ENCODE peak calls at places on chromosomes 13 and 19, in seven cellular contexts. G is suprapubic skin, D is gastrocnemius medialis, L is HCT116, T is K562, W is colonic mucosa, C is AG09309. I is an unnamed sample.
A peak's percentile ranks its signal among the peaks of the same experiment; 100 is the strongest.

GRCh38 chr13:59094149-59094548 is 1069.6 kb downstream of the DIAPH3 start:
- DNase-seq in G (no peak), D (no peak), L (no peak), T (no peak), W (no peak), C (no peak), I (no peak)

GRCh38 chr19:35751839-35752745 is 3.7 kb downstream of the LIN37 start:
- DNase-seq in G (no peak), D (no peak), L (no peak), T (no peak), W (no peak), C (no peak), I (no peak)

GRCh38 chr19:926595-927043 is 784 bp downstream of the ARID3A start:
- DNase-seq in G (no peak), D (no peak), L (no peak), T (peak; percentile 57), W (peak; percentile 70), C (no peak), I (no peak)

GRCh38 chr13:45851171-45851889 is at the start of gene SIAH3:
- DNase-seq in G (no peak), D (no peak), L (no peak), T (no peak), W (no peak), C (no peak), I (no peak)

GRCh38 chr13:36787181-36787580 is 31.8 kb upstream of the RFXAP start:
- DNase-seq in G (no peak), D (no peak), L (no peak), T (no peak), W (no peak), C (no peak), I (no peak)

GRCh38 chr19:18871543-18871942 is 24.4 kb downstream of the CERS1 start:
- DNase-seq in G (no peak), D (no peak), L (no peak), T (peak; percentile 45), W (no peak), C (no peak), I (no peak)

GRCh38 chr13:30257433-30258099 is 49.8 kb downstream of the KATNAL1 start:
- DNase-seq in G (no peak), D (no peak), L (no peak), T (no peak), W (no peak), C (no peak), I (no peak)

GRCh38 chr19:532578-533484 is 1.3 kb downstream of the CDC34 start:
- DNase-seq in G (peak; percentile 83), D (peak; percentile 58), L (peak; percentile 51), T (peak; percentile 72), W (peak; percentile 73), C (peak; percentile 18), I (no peak)

GRCh38 chr13:108020027-108020426 is 195.3 kb downstream of the LIG4 start:
- DNase-seq in G (no peak), D (no peak), L (no peak), T (no peak), W (no peak), C (no peak), I (peak; percentile 19)

GRCh38 chr19:2145831-2146241 is 5.5 kb downstream of the AP3D1 start:
- DNase-seq in G (no peak), D (no peak), L (no peak), T (no peak), W (no peak), C (no peak), I (no peak)

GRCh38 chr19:2151339-2152229 is at the start of gene AP3D1:
- DNase-seq in G (peak; percentile 100), D (peak; percentile 100), L (peak; percentile 99), T (peak; percentile 99), W (peak; percentile 100), C (peak; percentile 98), I (peak; percentile 93)

GRCh38 chr19:2150794-2151338 is 500 bp downstream of the AP3D1 start:
- DNase-seq in G (no peak), D (no peak), L (no peak), T (no peak), W (peak; percentile 33), C (no peak), I (peak; percentile 17)

GRCh38 chr19:2148482-2149135 is 2.8 kb downstream of the AP3D1 start:
- DNase-seq in G (no peak), D (no peak), L (no peak), T (no peak), W (no peak), C (no peak), I (no peak)

GRCh38 chr19:2149980-2150793 is 1.2 kb downstream of the AP3D1 start:
- DNase-seq in G (no peak), D (peak; percentile 41), L (no peak), T (no peak), W (peak; percentile 57), C (no peak), I (peak; percentile 60)
- H3K4me3 ChIP-seq in G (peak overlapping the region; percentile 98), D (peak overlapping the region; percentile 100), L (peak overlapping the region; percentile 100), T (peak overlapping the region; percentile 98), W (peak overlapping the region; percentile 97), C (peak overlapping the region; percentile 99), I (peak overlapping the region; percentile 83)

DNA sequence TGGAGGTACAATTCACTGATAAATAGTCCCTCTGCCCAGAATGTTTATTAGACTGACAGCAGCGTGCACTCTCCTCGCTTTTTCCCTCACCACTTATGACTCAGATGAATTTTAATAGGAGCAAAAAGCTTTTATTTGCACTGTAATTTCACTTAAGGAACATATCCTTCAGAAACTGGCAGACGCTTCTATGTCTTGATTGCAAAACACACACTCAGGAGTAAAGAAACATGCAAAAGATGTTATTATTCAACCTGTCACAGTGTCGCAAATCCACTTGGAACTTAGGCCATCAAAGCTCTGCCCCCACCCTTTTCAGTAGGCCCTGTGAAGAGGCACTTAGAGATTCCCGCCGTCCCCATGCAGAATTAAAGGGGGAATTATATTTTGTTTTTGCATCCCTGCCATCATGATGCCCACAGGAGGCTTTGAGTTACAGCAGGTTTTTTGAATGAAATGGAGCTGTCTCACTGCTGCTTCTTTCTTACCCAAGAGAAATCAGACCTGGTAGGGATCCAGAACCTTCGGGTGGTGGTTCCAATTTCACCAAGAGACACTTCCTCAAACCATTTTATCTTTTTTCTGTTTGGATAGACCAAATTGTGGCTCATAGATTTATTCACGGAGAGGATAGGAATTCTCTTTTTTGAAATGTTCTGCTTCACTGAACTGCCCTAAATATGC is 74.5 kb downstream of the GGACT start:
- DNase-seq in G (no peak), D (no peak), L (no peak), T (no peak), W (no peak), C (peak; percentile 47), I (no peak)
- H3K4me3 ChIP-seq in G (no peak overlapping the region), D (no peak overlapping the region), L (no peak overlapping the region), T (no peak overlapping the region), W (no peak overlapping the region), C (no peak overlapping the region), I (no peak overlapping the region)

GRCh38 chr19:34580055-34580336 is 97.0 kb downstream of the SCGB2B2 start:
- DNase-seq in G (no peak), D (no peak), L (no peak), T (no peak), W (no peak), C (no peak), I (no peak)
- H3K4me3 ChIP-seq in G (no peak overlapping the region), D (no peak overlapping the region), L (no peak overlapping the region), T (no peak overlapping the region), W (no peak overlapping the region), C (no peak overlapping the region), I (no peak overlapping the region)

DNA sequence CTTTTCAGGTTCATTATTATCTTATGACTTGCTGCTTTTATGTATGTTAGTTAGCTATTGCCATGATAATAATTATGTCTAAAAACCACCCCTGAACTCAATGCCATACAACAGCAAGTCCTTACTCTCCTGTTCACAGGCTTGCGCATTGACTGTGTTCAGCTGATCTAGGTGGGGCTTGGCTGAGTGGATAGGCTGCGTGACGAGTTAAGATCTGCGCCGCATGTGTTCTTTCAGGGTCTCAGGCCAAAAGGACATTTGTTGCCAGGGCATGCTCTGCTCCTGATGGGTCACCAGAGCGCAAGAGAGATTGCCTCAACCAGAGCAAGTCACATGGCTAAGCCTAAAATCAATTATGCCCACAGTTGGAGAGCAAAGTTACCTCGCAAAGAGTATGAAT is 859 bp downstream of the ZNF568 start:
- DNase-seq in G (no peak), D (no peak), L (no peak), T (no peak), W (no peak), C (no peak), I (no peak)
- H3K4me3 ChIP-seq in G (peak overlapping the region; percentile 86), D (peak overlapping the region; percentile 82), L (no peak overlapping the region), T (no peak overlapping the region), W (peak overlapping the region; percentile 84), C (peak overlapping the region; percentile 88), I (peak overlapping the region; percentile 80)

GRCh38 chr13:51541809-51542258 is 42.4 kb upstream of the WDFY2 start:
- DNase-seq in G (no peak), D (no peak), L (no peak), T (no peak), W (peak; percentile 28), C (no peak), I (no peak)
- H3K4me3 ChIP-seq in G (no peak overlapping the region), D (no peak overlapping the region), L (no peak overlapping the region), T (no peak overlapping the region), W (no peak overlapping the region), C (no peak overlapping the region), I (no peak overlapping the region)

DNA sequence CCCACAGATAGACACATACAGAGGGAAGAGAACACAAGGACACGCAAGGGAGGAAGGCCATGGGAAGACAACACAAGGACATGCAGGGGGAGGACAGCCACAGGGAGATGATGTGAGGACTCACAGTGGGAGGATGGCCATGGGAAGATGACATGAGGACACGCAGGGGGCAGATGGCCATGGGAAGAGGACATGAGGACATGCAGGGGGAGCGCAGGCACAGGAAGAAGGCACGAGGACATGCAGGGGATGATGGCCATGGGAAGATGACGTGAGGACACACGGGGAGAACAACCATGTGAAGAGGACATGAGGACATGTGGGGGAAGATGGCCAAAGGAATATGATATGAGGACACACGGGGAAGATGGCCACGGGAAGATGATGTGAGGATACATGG is 84.7 kb downstream of the UQCRFS1 start:
- DNase-seq in G (no peak), D (no peak), L (no peak), T (no peak), W (no peak), C (no peak), I (no peak)
- H3K4me3 ChIP-seq in G (no peak overlapping the region), D (no peak overlapping the region), L (no peak overlapping the region), T (no peak overlapping the region), W (no peak overlapping the region), C (no peak overlapping the region), I (no peak overlapping the region)

DNA sequence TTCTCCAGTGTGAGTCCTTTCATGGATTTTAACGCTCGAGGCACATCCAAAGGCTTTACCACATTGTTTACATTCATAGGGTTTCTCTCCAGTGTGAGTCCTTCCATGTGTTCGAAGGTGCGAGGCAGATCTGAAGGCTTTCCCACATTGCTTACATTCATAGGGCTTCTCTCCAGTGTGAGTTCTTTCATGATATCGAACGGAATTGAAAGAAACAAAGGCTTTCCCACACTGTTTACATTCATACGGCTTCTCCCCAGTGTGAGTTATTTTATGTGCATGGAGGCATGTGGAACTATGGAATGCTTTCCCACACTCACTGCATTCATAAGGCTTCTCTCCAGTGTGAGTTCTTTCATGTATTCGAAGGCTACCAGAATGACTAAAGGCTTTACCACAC is 5.2 kb upstream of the ZNF20 start:
- DNase-seq in G (no peak), D (no peak), L (no peak), T (no peak), W (no peak), C (no peak), I (no peak)
- H3K4me3 ChIP-seq in G (no peak overlapping the region), D (no peak overlapping the region), L (no peak overlapping the region), T (no peak overlapping the region), W (no peak overlapping the region), C (no peak overlapping the region), I (no peak overlapping the region)